ENCODE peak calls at places on chromosomes 3 and 15, in five cellular contexts. J is heart right ventricle, B is body of pancreas, P is AG04450, H is choroid plexus epithelial cell. N is an unnamed sample.

GRCh38 chr3:62229201-62229600 is 144.1 kb downstream of the FEZF2 start:
- DNase-seq in J (no peak), B (no peak), P (no peak), H (peak; percentile 14), N (no peak)

GRCh38 chr3:139343895-139344856 is at the start of gene MRPS22:
- DNase-seq in J (peak; percentile 89), B (peak; percentile 85), P (peak; percentile 74), H (peak; percentile 94), N (peak; percentile 88)

GRCh38 chr3:171108066-171108465 is 81.5 kb upstream of the SLC2A2 start:
- DNase-seq in J (no peak), B (no peak), P (no peak), H (no peak), N (no peak)

GRCh38 chr3:30596161-30596560 is 10.2 kb upstream of the TGFBR2 start:
- DNase-seq in J (no peak), B (no peak), P (no peak), H (no peak), N (no peak)

GRCh38 chr15:36117394-36117793 is 462.0 kb upstream of the CDIN1 start:
- DNase-seq in J (no peak), B (no peak), P (no peak), H (no peak), N (no peak)

GRCh38 chr3:49523756-49524747 is 30.2 kb upstream of the BSN start:
- DNase-seq in J (no peak), B (peak; percentile 59), P (no peak), H (no peak), N (no peak)

GRCh38 chr3:61257148-61257547 is 5.9 kb upstream of the FHIT start:
- DNase-seq in J (no peak), B (no peak), P (no peak), H (no peak), N (no peak)

GRCh38 chr3:134363381-134363755 is 10.9 kb downstream of the AMOTL2 start:
- DNase-seq in J (no peak), B (no peak), P (no peak), H (no peak), N (no peak)

GRCh38 chr3:356947-357346 is 160.4 kb downstream of the CHL1 start:
- DNase-seq in J (peak; percentile 12), B (peak; percentile 21), P (no peak), H (no peak), N (no peak)

GRCh38 chr3:197337656-197338055 is 39.2 kb upstream of the DLG1 start:
- DNase-seq in J (no peak), B (no peak), P (no peak), H (no peak), N (no peak)

GRCh38 chr3:5095879-5096278 is 26.2 kb upstream of the ARL8B start:
- DNase-seq in J (peak; percentile 65), B (no peak), P (no peak), H (peak; percentile 92), N (no peak)

GRCh38 chr15:29812384-29812694 is 9.9 kb downstream of the TJP1 start:
- DNase-seq in J (no peak), B (no peak), P (no peak), H (peak; percentile 76), N (no peak)

GRCh38 chr3:112030911-112031310 is 3.6 kb upstream of the TMPRSS7 start:
- DNase-seq in J (no peak), B (no peak), P (no peak), H (no peak), N (no peak)

GRCh38 chr15:91515188-91515754 is 338.2 kb upstream of the SLCO3A1 start:
- DNase-seq in J (peak; percentile 44), B (peak; percentile 9), P (peak; percentile 58), H (peak; percentile 58), N (no peak)

GRCh38 chr15:52735231-52736089 is 54.7 kb downstream of the ONECUT1 start:
- DNase-seq in J (peak; percentile 74), B (peak; percentile 65), P (peak; percentile 38), H (peak; percentile 85), N (peak; percentile 65)

GRCh38 chr15:50353251-50353998 is 1.6 kb downstream of the GABPB1 start:
- DNase-seq in J (no peak), B (no peak), P (peak; percentile 42), H (peak; percentile 94), N (peak; percentile 26)

GRCh38 chr15:68500363-68501317 is 68.7 kb upstream of the ITGA11 start:
- DNase-seq in J (no peak), B (no peak), P (no peak), H (no peak), N (no peak)

GRCh38 chr3:42702066-42702951 is at the start of gene HHATL:
- DNase-seq in J (peak; percentile 82), B (no peak), P (no peak), H (no peak), N (no peak)

GRCh38 chr3:106025151-106025722 is 156.4 kb upstream of the CBLB start:
- DNase-seq in J (peak; percentile 9), B (peak; percentile 49), P (no peak), H (peak; percentile 53), N (no peak)

DNA sequence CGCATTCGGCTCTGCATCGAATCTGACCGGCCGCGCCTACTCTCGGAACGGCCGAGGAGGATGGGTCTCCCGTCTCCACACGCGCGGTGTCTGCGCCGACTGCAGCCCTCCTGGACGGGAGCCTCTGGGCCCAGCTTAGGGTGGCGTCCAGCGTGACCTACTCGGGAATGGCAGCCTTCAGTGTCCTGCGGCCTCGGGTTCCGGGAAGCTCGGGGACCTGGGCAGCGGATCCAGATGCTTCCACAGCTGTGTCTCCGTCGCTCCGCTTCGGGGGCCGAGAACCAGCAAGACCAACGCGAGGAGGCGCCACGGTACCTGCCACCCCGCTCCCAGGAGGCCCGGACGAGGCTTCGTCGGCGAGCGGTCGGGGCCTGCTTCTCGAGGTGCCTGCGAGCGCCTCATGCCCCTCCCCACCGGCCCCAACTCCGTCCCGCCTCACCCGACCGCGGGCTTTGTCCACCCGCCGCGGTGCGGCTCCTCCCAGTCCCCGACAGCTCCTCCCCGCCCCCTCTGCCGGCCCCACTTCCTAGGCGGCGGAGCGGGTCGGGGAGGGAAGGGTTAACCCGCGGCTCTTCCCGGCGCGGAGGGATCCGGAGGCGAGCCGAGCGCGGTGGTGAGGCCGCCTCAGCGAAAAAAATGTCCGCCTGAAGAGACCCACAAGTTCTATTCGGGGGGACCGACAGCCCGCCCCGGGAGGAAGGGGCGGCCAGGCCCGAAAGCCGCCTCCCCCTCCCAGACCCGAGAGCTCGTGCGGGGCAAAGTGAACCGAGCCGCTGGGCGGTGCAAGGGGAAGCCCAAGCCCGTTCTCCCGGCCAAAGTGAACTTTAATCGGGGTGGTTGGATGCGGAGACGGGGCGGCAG is at the start of gene TCF12:
- DNase-seq in J (peak; percentile 96), B (peak; percentile 94), P (peak; percentile 95), H (peak; percentile 98), N (peak; percentile 95)
- TF ChIP-seq CTCF in J (peak; percentile 23), B (peak; percentile 39), P (peak; percentile 51), H (peak; percentile 65), N (peak; percentile 84)

GRCh38 chr15:59376735-59377134 is 4.1 kb upstream of the MYO1E start:
- DNase-seq in J (no peak), B (no peak), P (no peak), H (peak; percentile 66), N (no peak)
- TF ChIP-seq CTCF in J (no peak), B (no peak), P (no peak), H (peak; percentile 40), N (peak; percentile 27)

GRCh38 chr15:46502668-46503067 is 867.8 kb downstream of the SQOR start:
- DNase-seq in J (no peak), B (no peak), P (no peak), H (no peak), N (no peak)
- TF ChIP-seq CTCF in J (peak; percentile 17), B (peak; percentile 27), P (no peak), H (no peak), N (no peak)

DNA sequence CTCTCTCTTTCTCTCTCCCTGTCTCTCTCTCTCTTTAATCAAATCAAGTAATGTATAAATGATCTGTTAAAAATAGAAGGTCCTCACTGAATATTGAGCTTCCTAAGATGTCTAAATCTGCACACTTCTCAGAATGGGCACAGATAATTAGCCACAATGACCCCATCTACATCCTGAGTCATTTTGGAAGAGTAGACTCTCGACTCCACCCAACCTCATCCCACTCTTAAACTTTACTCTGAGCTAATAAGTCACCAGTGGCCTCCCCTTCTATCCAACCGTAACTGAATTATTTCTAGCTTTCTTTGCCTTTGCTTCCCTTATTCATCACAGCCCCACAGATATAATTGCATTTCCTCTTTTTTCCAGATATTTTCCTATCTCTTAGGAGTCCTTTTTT is 326.5 kb upstream of the ZNF717 start:
- DNase-seq in J (no peak), B (no peak), P (no peak), H (no peak), N (no peak)
- TF ChIP-seq CTCF in J (no peak), B (no peak), P (no peak), H (no peak), N (no peak)

DNA sequence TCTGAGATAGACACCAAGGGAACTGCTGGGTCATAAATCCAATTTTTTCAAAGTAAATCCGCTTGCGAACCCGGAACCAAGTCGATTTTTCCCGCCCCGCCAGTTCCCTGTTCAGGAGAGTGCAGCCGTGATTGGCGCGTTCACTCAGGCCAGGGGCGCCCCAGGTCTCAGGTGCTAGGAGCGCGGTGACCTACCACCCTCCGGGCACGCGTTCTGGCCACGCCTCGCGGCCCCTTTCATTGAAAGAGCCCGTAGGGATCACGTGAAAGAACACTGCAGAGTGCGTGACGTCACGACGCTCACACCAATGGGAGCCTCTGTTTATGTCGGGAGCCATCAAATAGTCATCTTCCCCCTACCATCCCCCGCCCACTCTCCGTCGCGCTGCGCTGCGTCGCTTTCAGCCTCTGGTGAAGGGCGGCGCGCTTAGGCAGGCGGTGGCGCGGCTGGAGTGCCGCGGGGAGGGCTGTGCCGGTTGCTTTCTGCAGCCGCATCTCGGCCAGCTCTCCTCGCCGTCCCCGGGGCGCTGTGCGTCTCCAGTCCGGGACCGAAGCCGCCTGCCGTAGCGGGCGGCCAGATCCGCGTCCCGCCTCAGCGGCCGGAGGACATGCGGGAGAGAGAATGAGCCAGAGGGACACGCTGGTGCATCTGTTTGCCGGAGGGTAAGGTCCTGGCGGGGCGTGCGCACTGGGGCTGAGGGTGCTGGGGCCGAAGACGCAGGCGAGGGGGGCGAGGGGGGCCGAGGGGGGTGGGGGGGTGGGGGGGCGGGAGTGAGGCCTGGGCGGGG is at the start of gene SLC25A36:
- DNase-seq in J (peak; percentile 98), B (peak; percentile 99), P (peak; percentile 89), H (peak; percentile 98), N (peak; percentile 94)
- TF ChIP-seq CTCF in J (no peak), B (peak; percentile 24), P (no peak), H (no peak), N (peak; percentile 12)

GRCh38 chr15:92952451-92952850 is 52.3 kb downstream of the CHD2 start:
- DNase-seq in J (no peak), B (no peak), P (no peak), H (no peak), N (no peak)
- TF ChIP-seq CTCF in J (no peak), B (no peak), P (no peak), H (no peak), N (no peak)

N was measured in GM13977.